ENCODE peak calls at places on chromosomes 11 and 22, in eight cellular contexts. L, I, X, J, E, T, N and G are unnamed samples.
A peak's percentile ranks its signal among the peaks of the same experiment; 100 is the strongest.

GRCh38 chr22:48488149-48488551 is 1339.5 kb downstream of the BRD1 start:
- DNase-seq in L (no peak), I (no peak), X (no peak), J (no peak), E (no peak), T (no peak), N (no peak), G (no peak)

GRCh38 chr22:23833911-23834317 is 4.9 kb downstream of the DERL3 start:
- DNase-seq in L (no peak), I (no peak), X (no peak), J (no peak), E (no peak), T (no peak), N (no peak), G (no peak)

GRCh38 chr11:129530154-129530895 is 154.7 kb downstream of the BARX2 start:
- DNase-seq in L (no peak), I (no peak), X (no peak), J (no peak), E (no peak), T (no peak), N (no peak), G (no peak)

GRCh38 chr11:121881806-121882205 is 234.2 kb downstream of the BLID start:
- DNase-seq in L (no peak), I (no peak), X (no peak), J (no peak), E (no peak), T (no peak), N (no peak), G (no peak)

GRCh38 chr11:45405916-45406670 is 120.0 kb upstream of the SYT13 start:
- DNase-seq in L (no peak), I (no peak), X (no peak), J (no peak), E (no peak), T (no peak), N (no peak), G (no peak)

GRCh38 chr11:108654994-108655631 is 9.8 kb upstream of the DDX10 start:
- DNase-seq in L (peak; percentile 54), I (no peak), X (no peak), J (peak; percentile 24), E (peak; percentile 47), T (peak; percentile 33), N (no peak), G (no peak)

GRCh38 chr11:5037926-5038325 is 8.4 kb upstream of the OR52J3 start:
- DNase-seq in L (no peak), I (no peak), X (no peak), J (no peak), E (no peak), T (no peak), N (no peak), G (no peak)

GRCh38 chr22:46897246-46897623 is 134.8 kb downstream of the TBC1D22A start:
- DNase-seq in L (no peak), I (no peak), X (no peak), J (no peak), E (no peak), T (no peak), N (no peak), G (no peak)

GRCh38 chr11:45089845-45090499 is 56.5 kb upstream of the PRDM11 start:
- DNase-seq in L (no peak), I (no peak), X (no peak), J (no peak), E (no peak), T (no peak), N (no peak), G (no peak)

GRCh38 chr11:100851584-100852152 is 164.6 kb downstream of the ARHGAP42 start:
- DNase-seq in L (no peak), I (no peak), X (no peak), J (no peak), E (no peak), T (no peak), N (no peak), G (no peak)